ENCODE peak calls at places on chromosomes 5 and 9, in four cellular contexts. One of them, this sample, is unnamed.

GRCh38 chr9:12643686-12644085 is 49.5 kb upstream of the TYRP1 start:
- DNase-seq in GM23248: peak; percentile 4
- DNase-seq in K562: no peak
- DNase-seq in HCT116: no peak
- DNase-seq in this sample: no peak

GRCh38 chr9:27528278-27528885 is 1.2 kb downstream of the MOB3B start:
- DNase-seq in GM23248: peak; percentile 62
- DNase-seq in K562: peak; percentile 41
- DNase-seq in HCT116: no peak
- DNase-seq in this sample: peak; percentile 60

GRCh38 chr5:145502906-145503305 is 332.2 kb downstream of the PRELID2 start:
- DNase-seq in GM23248: no peak
- DNase-seq in K562: no peak
- DNase-seq in HCT116: no peak
- DNase-seq in this sample: no peak

GRCh38 chr5:35626108-35626507 is 8.4 kb downstream of the SPEF2 start:
- DNase-seq in GM23248: peak; percentile 72
- DNase-seq in K562: no peak
- DNase-seq in HCT116: no peak
- DNase-seq in this sample: no peak

GRCh38 chr9:106718996-106719395 is 144.0 kb upstream of the ZNF462 start:
- DNase-seq in GM23248: peak; percentile 43
- DNase-seq in K562: no peak
- DNase-seq in HCT116: no peak
- DNase-seq in this sample: peak; percentile 58

GRCh38 chr9:106287108-106287631 is 575.8 kb upstream of the ZNF462 start:
- DNase-seq in GM23248: no peak
- DNase-seq in K562: no peak
- DNase-seq in HCT116: no peak
- DNase-seq in this sample: no peak

GRCh38 chr5:179730356-179730755 is 2.3 kb upstream of the MAML1 start:
- DNase-seq in GM23248: no peak
- DNase-seq in K562: no peak
- DNase-seq in HCT116: no peak
- DNase-seq in this sample: no peak

GRCh38 chr9:106657951-106658350 is 205.0 kb upstream of the ZNF462 start:
- DNase-seq in GM23248: no peak
- DNase-seq in K562: no peak
- DNase-seq in HCT116: no peak
- DNase-seq in this sample: no peak

GRCh38 chr5:19067741-19068140 is 920.3 kb downstream of the CDH18 start:
- DNase-seq in GM23248: no peak
- DNase-seq in K562: no peak
- DNase-seq in HCT116: no peak
- DNase-seq in this sample: no peak

GRCh38 chr9:72526901-72527800 is 5.7 kb downstream of the TMC1 start:
- DNase-seq in GM23248: peak; percentile 98
- DNase-seq in K562: peak; percentile 9
- DNase-seq in HCT116: peak; percentile 51
- DNase-seq in this sample: peak; percentile 93

GRCh38 chr5:64165500-64166200 is at the start of gene RNF180:
- DNase-seq in GM23248: peak; percentile 43
- DNase-seq in K562: no peak
- DNase-seq in HCT116: no peak
- DNase-seq in this sample: peak; percentile 36

GRCh38 chr5:96936431-96937221 is 746 bp downstream of the LNPEP start:
- DNase-seq in GM23248: peak; percentile 71
- DNase-seq in K562: peak; percentile 31
- DNase-seq in HCT116: no peak
- DNase-seq in this sample: no peak

GRCh38 chr5:138850854-138851253 is 24.3 kb downstream of the LRRTM2 start:
- DNase-seq in GM23248: peak; percentile 72
- DNase-seq in K562: no peak
- DNase-seq in HCT116: no peak
- DNase-seq in this sample: no peak

GRCh38 chr9:90995516-90995915 is 193.9 kb downstream of the SYK start:
- DNase-seq in GM23248: no peak
- DNase-seq in K562: no peak
- DNase-seq in HCT116: no peak
- DNase-seq in this sample: no peak

GRCh38 chr5:132671000-132671399 is 2.8 kb upstream of the IL4 start:
- DNase-seq in GM23248: no peak
- DNase-seq in K562: no peak
- DNase-seq in HCT116: no peak
- DNase-seq in this sample: no peak

GRCh38 chr9:79694676-79695400 is 123.1 kb downstream of the TLE4 start:
- DNase-seq in GM23248: peak; percentile 78
- DNase-seq in K562: no peak
- DNase-seq in HCT116: no peak
- DNase-seq in this sample: peak; percentile 91

GRCh38 chr9:91391426-91392217 is 29.9 kb upstream of the AUH start:
- DNase-seq in GM23248: peak; percentile 65
- DNase-seq in K562: no peak
- DNase-seq in HCT116: no peak
- DNase-seq in this sample: no peak

GRCh38 chr9:16217933-16218830 is 652.3 kb downstream of the BNC2 start:
- DNase-seq in GM23248: peak; percentile 43
- DNase-seq in K562: no peak
- DNase-seq in HCT116: no peak
- DNase-seq in this sample: peak; percentile 72

GRCh38 chr5:147051193-147051592 is 172.6 kb upstream of the PPP2R2B start:
- DNase-seq in GM23248: peak; percentile 38
- DNase-seq in K562: no peak
- DNase-seq in HCT116: no peak
- DNase-seq in this sample: peak; percentile 76

GRCh38 chr5:10572451-10572850 is 8.6 kb downstream of the ANKRD33B start:
- DNase-seq in GM23248: no peak
- DNase-seq in K562: no peak
- DNase-seq in HCT116: no peak
- DNase-seq in this sample: no peak

GRCh38 chr9:130137870-130138653 is 34.1 kb upstream of the NCS1 start:
- DNase-seq in GM23248: peak; percentile 97
- DNase-seq in K562: peak; percentile 88
- DNase-seq in HCT116: no peak
- DNase-seq in this sample: peak; percentile 98

GRCh38 chr9:136009516-136009915 is 48.3 kb upstream of the UBAC1 start:
- DNase-seq in GM23248: no peak
- DNase-seq in K562: no peak
- DNase-seq in HCT116: no peak
- DNase-seq in this sample: no peak

GRCh38 chr9:108444400-108445358 is 411.1 kb downstream of the ACTL7B start:
- DNase-seq in GM23248: peak; percentile 97
- DNase-seq in K562: no peak
- DNase-seq in HCT116: peak; percentile 90
- DNase-seq in this sample: peak; percentile 95

GRCh38 chr9:10005206-10005605 is 607.6 kb downstream of the PTPRD start:
- DNase-seq in GM23248: no peak
- DNase-seq in K562: no peak
- DNase-seq in HCT116: no peak
- DNase-seq in this sample: no peak

GRCh38 chr9:18707078-18707477 is 233.1 kb downstream of the ADAMTSL1 start:
- DNase-seq in GM23248: peak; percentile 53
- DNase-seq in K562: no peak
- DNase-seq in HCT116: no peak
- DNase-seq in this sample: no peak

GRCh38 chr9:132410642-132411041 is 631 bp downstream of the CFAP77 start:
- DNase-seq in GM23248: no peak
- DNase-seq in K562: no peak
- DNase-seq in HCT116: no peak
- DNase-seq in this sample: no peak

GRCh38 chr9:121946465-121946864 is 146.6 kb downstream of the TTLL11 start:
- DNase-seq in GM23248: no peak
- DNase-seq in K562: no peak
- DNase-seq in HCT116: no peak
- DNase-seq in this sample: no peak
- H2AFZ ChIP-seq in GM23248: no peak overlapping the region
- H2AFZ ChIP-seq in K562: no peak overlapping the region
- H2AFZ ChIP-seq in HCT116: no peak overlapping the region
- H2AFZ ChIP-seq in this sample: no peak overlapping the region

DNA sequence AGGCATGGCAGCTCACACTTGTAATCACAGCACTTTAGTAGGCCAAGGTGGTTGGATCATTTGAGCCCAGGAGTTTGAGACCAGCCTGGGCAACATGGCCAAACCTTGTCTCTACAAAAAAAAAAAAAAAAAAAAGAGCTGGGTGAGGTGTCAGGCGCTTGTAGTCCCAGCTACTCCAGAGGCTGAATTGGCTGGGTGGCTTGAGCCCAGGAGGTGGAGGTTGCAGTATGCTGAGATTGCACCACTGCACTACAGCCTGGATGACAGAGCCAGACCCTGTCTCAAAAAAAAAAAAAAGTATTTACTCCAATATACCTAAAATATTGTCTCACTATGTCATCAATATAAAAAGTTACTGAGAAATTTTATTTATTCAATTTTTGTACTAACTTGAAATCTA is 2.8 kb downstream of the SCAI start:
- DNase-seq in GM23248: no peak
- DNase-seq in K562: no peak
- DNase-seq in HCT116: no peak
- DNase-seq in this sample: no peak
- H4K20me1 ChIP-seq in GM23248: no peaks in the 10 kb centered on the region
- H4K20me1 ChIP-seq in K562: no peaks in the 10 kb centered on the region
- H4K20me1 ChIP-seq in HCT116: no peaks in the 10 kb centered on the region
- H4K20me1 ChIP-seq in this sample: no peaks in the 10 kb centered on the region

GRCh38 chr9:93116049-93116961 is 17.7 kb downstream of the NINJ1 start:
- DNase-seq in GM23248: peak; percentile 73
- DNase-seq in K562: no peak
- DNase-seq in HCT116: no peak
- DNase-seq in this sample: no peak
- H2AFZ ChIP-seq in GM23248: no peak overlapping the region
- H2AFZ ChIP-seq in K562: peak overlapping the region; percentile 72
- H2AFZ ChIP-seq in HCT116: no peak overlapping the region
- H2AFZ ChIP-seq in this sample: no peak overlapping the region

GRCh38 chr9:1474259-1474658 is 424.1 kb downstream of the DMRT2 start:
- DNase-seq in GM23248: no peak
- DNase-seq in K562: no peak
- DNase-seq in HCT116: no peak
- DNase-seq in this sample: no peak
- H4K20me1 ChIP-seq in GM23248: no peaks in the 10 kb centered on the region
- H4K20me1 ChIP-seq in K562: no peaks in the 10 kb centered on the region
- H4K20me1 ChIP-seq in HCT116: no peaks in the 10 kb centered on the region
- H4K20me1 ChIP-seq in this sample: no peaks in the 10 kb centered on the region

GRCh38 chr5:98432378-98432777 is 341.1 kb upstream of the RGMB start:
- DNase-seq in GM23248: no peak
- DNase-seq in K562: no peak
- DNase-seq in HCT116: no peak
- DNase-seq in this sample: no peak
- H2AFZ ChIP-seq in GM23248: no peak overlapping the region
- H2AFZ ChIP-seq in K562: no peak overlapping the region
- H2AFZ ChIP-seq in HCT116: no peak overlapping the region
- H2AFZ ChIP-seq in this sample: no peak overlapping the region